ENCODE peak calls at places on chromosomes 13 and 19, in ten cellular contexts. R is esophagus squamous epithelium; N is fibroblast of lung; G is heart left ventricle; F is cardiac muscle cell; K is H1; X is tibial nerve; Y is body of pancreas; V is iPS DF 6.9; Z is CD4-positive, CD25-positive, alpha-beta regulatory T cell. C is an unnamed sample. For H3K36me3, the result is how much of the 10 kb centered on the place peaks cover.

GRCh38 chr19:47239610-47240296 is 8.8 kb upstream of the BBC3 start:
- DNase-seq in R (no peak), Z (peak), G (peak), Y (peak), F (peak), K (peak), X (no peak), V (no peak), N (peak), C (no peak)

GRCh38 chr13:35198821-35199220 is 256.8 kb downstream of the NBEA start:
- DNase-seq in V (no peak), Y (no peak), R (no peak), X (no peak), Z (no peak), F (no peak), N (no peak), G (no peak), K (no peak), C (no peak)

GRCh38 chr19:10104665-10105221 is 1.4 kb upstream of the PPAN start:
- DNase-seq in N (no peak), V (no peak), F (no peak), G (no peak), Z (peak), X (no peak), K (no peak), R (no peak), Y (no peak), C (no peak)

GRCh38 chr13:109010912-109011311 is 381.5 kb downstream of the MYO16 start:
- DNase-seq in R (no peak), F (peak), Z (no peak), N (no peak), G (no peak), V (peak), K (no peak), X (no peak), Y (no peak), C (peak)

GRCh38 chr19:2517881-2518601 is 42.1 kb downstream of the GADD45B start:
- DNase-seq in F (peak), G (no peak), N (no peak), X (no peak), Y (no peak), R (no peak), K (no peak), Z (no peak), V (no peak), C (peak)

GRCh38 chr13:109743706-109744453 is 42.5 kb downstream of the IRS2 start:
- DNase-seq in R (no peak), Y (peak), N (peak), V (no peak), X (no peak), G (no peak), K (no peak), Z (no peak), F (peak), C (no peak)

GRCh38 chr13:34408635-34409034 is 533.4 kb upstream of the NBEA start:
- DNase-seq in F (no peak), Y (no peak), V (no peak), K (no peak), X (no peak), N (no peak), Z (no peak), R (no peak), G (no peak), C (no peak)

GRCh38 chr13:106602178-106602577 is 34.2 kb upstream of the ARGLU1 start:
- DNase-seq in Y (peak), G (no peak), K (no peak), V (no peak), F (no peak), Z (no peak), R (no peak), N (no peak), X (no peak), C (no peak)

GRCh38 chr19:4932711-4933110 is 23.4 kb downstream of the UHRF1 start:
- DNase-seq in X (no peak), K (no peak), G (no peak), Y (no peak), V (no peak), N (no peak), F (no peak), Z (no peak), R (no peak), C (no peak)

GRCh38 chr19:35869327-35870123 is 1.2 kb downstream of the APLP1 start:
- DNase-seq in G (peak), R (no peak), V (peak), Y (peak), X (no peak), K (peak), N (peak), Z (peak), F (peak), C (peak)

GRCh38 chr19:29531458-29532025 is 5.7 kb downstream of the VSTM2B start:
- DNase-seq in R (no peak), Z (no peak), N (no peak), G (peak), X (no peak), Y (no peak), K (no peak), V (no peak), F (no peak), C (peak)

GRCh38 chr19:1941146-1942077 is at the start of gene CSNK1G2:
- DNase-seq in K (no peak), Z (no peak), F (no peak), V (no peak), G (no peak), X (no peak), N (no peak), R (no peak), Y (no peak), C (no peak)

GRCh38 chr13:40469581-40470282 is 196.7 kb downstream of the FOXO1 start:
- DNase-seq in K (no peak), Y (no peak), G (no peak), Z (no peak), F (no peak), N (no peak), V (no peak), X (no peak), R (no peak), C (no peak)

GRCh38 chr13:114132419-114133121 is at the start of gene RASA3:
- DNase-seq in Z (peak), F (peak), G (peak), Y (peak), X (peak), R (no peak), N (peak), V (no peak), K (peak), C (peak)

GRCh38 chr19:47109541-47110375 is 3.8 kb downstream of the ZC3H4 start:
- DNase-seq in K (no peak), X (no peak), R (no peak), G (no peak), Y (no peak), V (no peak), N (peak), Z (peak), F (no peak), C (peak)

GRCh38 chr19:47663435-47663910 is 49.7 kb upstream of the EHD2 start:
- DNase-seq in F (no peak), N (peak), R (no peak), X (no peak), V (no peak), Y (no peak), G (no peak), Z (no peak), K (no peak), C (no peak)

GRCh38 chr19:39971380-39971841 is 446 bp downstream of the PSMC4 start:
- DNase-seq in G (no peak), K (no peak), Y (no peak), N (no peak), V (no peak), F (no peak), X (no peak), R (no peak), Z (peak), C (peak)

GRCh38 chr19:2331601-2332246 is 3.2 kb downstream of the SPPL2B start:
- DNase-seq in F (no peak), K (no peak), Z (no peak), X (no peak), Y (no peak), R (no peak), G (no peak), V (no peak), N (no peak), C (no peak)

GRCh38 chr19:932647-933552 is 7.1 kb downstream of the ARID3A start:
- DNase-seq in Y (peak), F (peak), G (peak), Z (no peak), V (no peak), X (peak), N (peak), K (peak), R (no peak), C (peak)

GRCh38 chr13:46126552-46127171 is 21.8 kb upstream of the CPB2 start:
- DNase-seq in Y (peak), G (peak), F (peak), Z (peak), V (peak), R (no peak), X (peak), K (peak), N (peak), C (peak)

GRCh38 chr19:5691930-5692784 is 2.1 kb downstream of the RPL36 start:
- DNase-seq in X (no peak), Y (no peak), N (no peak), Z (no peak), F (no peak), K (no peak), G (no peak), V (no peak), R (no peak), C (no peak)

GRCh38 chr13:27962128-27962841 is 6.8 kb downstream of the CDX2 start:
- DNase-seq in K (peak), Z (no peak), Y (no peak), N (no peak), V (no peak), F (no peak), R (no peak), X (no peak), G (no peak), C (no peak)

GRCh38 chr13:100646030-100646673 is 28.4 kb downstream of the TMTC4 start:
- DNase-seq in F (peak), Z (no peak), G (no peak), K (no peak), V (no peak), Y (no peak), X (no peak), N (peak), R (no peak), C (no peak)

GRCh38 chr13:99362362-99362761 is 55.2 kb upstream of the GPR183 start:
- DNase-seq in F (no peak), K (no peak), Y (no peak), V (no peak), N (no peak), G (no peak), X (no peak), Z (no peak), R (no peak), C (no peak)

GRCh38 chr13:24074687-24075086 is 85.8 kb upstream of the SPATA13 start:
- DNase-seq in X (no peak), F (no peak), K (no peak), Y (peak), N (no peak), V (no peak), G (no peak), R (no peak), Z (no peak), C (no peak)

GRCh38 chr19:39858541-39858940 is 12.4 kb upstream of the FBL start:
- DNase-seq in X (no peak), Z (no peak), F (peak), N (no peak), R (no peak), Y (no peak), G (peak), K (no peak), V (no peak), C (no peak)

GRCh38 chr13:92941167-92941566 is 285.4 kb upstream of the GPC6 start:
- DNase-seq in V (no peak), G (no peak), X (no peak), Y (no peak), K (no peak), Z (no peak), N (no peak), R (no peak), F (no peak), C (no peak)

GRCh38 chr13:22198656-22199217 is 527.9 kb downstream of the FGF9 start:
- DNase-seq in Y (peak), K (no peak), N (peak), X (no peak), Z (no peak), F (no peak), R (no peak), G (no peak), V (no peak), C (no peak)

GRCh38 chr13:34911159-34911558 is 30.9 kb upstream of the NBEA start:
- DNase-seq in K (no peak), G (no peak), N (no peak), R (no peak), V (no peak), Y (no peak), F (no peak), Z (no peak), X (no peak), C (no peak)

GRCh38 chr13:110644892-110645521 is 29.7 kb downstream of the NAXD start:
- DNase-seq in R (no peak), N (peak), Y (peak), X (no peak), K (peak), G (peak), V (peak), F (peak), Z (peak), C (peak)

GRCh38 chr13:43114504-43114903 is 91.1 kb downstream of the DNAJC15 start:
- DNase-seq in G (no peak), N (no peak), K (no peak), X (no peak), Z (no peak), Y (no peak), R (no peak), F (no peak), V (no peak), C (no peak)

GRCh38 chr13:29801737-29802305 is 48.6 kb downstream of the UBL3 start:
- DNase-seq in R (no peak), V (no peak), X (no peak), Y (no peak), F (no peak), G (no peak), Z (no peak), N (peak), K (no peak), C (no peak)

DNA sequence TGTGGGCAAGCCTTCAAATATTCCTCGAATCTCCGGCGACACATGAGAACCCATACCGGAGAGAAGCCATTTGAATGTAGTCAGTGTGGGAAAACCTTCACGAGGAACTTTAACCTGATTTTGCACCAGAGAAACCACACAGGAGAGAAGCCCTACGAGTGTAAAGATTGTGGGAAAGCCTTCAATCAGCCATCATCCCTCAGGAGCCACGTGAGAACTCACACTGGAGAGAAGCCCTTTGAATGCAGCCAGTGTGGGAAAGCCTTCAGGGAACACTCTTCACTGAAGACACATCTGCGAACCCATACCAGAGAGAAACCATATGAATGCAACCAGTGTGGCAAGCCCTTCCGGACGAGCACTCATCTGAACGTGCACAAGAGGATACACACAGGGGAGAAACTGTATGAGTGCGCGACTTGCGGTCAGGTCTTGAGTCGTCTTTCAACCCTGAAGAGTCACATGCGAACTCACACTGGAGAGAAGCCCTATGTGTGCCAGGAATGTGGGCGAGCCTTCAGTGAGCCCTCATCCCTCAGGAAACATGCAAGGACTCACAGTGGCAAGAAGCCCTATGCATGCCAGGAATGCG is 28.8 kb downstream of the ZNF333 start:
- DNase-seq in Z (no peak), G (no peak), Y (no peak), F (no peak), X (no peak), V (no peak), N (peak), R (no peak), K (no peak), C (no peak)
- H3K36me3 ChIP-seq in Z (half or more), G (half or more), Y (under half), F (under half), X (under half), V (under half), N (under half), R (under half), K (under half), C (under half)

GRCh38 chr19:15374796-15375440 is 4.7 kb downstream of the AKAP8 start:
- DNase-seq in F (no peak), Y (peak), R (no peak), X (no peak), Z (no peak), N (no peak), G (peak), K (no peak), V (no peak), C (no peak)
- H3K36me3 ChIP-seq in F (under half), Y (under half), R (under half), X (under half), Z (under half), N (under half), G (under half), K (under half), V (under half), C (half or more)

GRCh38 chr19:17325133-17325532 is 9.5 kb downstream of the ANO8 start:
- DNase-seq in Z (no peak), F (no peak), N (no peak), Y (no peak), X (no peak), G (no peak), R (no peak), V (no peak), K (no peak), C (no peak)
- H3K36me3 ChIP-seq in Z (under half), F (under half), N (under half), Y (under half), X (under half), G (under half), R (under half), V (under half), K (under half), C (under half)

GRCh38 chr19:41332468-41332867 is 21.3 kb downstream of the TGFB1 start:
- DNase-seq in Y (no peak), F (no peak), N (no peak), K (no peak), Z (no peak), G (no peak), R (no peak), V (no peak), X (no peak), C (no peak)
- H3K36me3 ChIP-seq in Y (under half), F (under half), N (under half), K (under half), Z (half or more), G (under half), R (under half), V (under half), X (under half), C (half or more)

GRCh38 chr19:13920940-13921744 is 15.1 kb downstream of the CC2D1A start:
- DNase-seq in V (no peak), K (peak), N (peak), G (no peak), Y (peak), R (no peak), Z (no peak), F (no peak), X (peak), C (no peak)

GRCh38 chr19:13923194-13923987 is 14.8 kb downstream of the PODNL1 start:
- DNase-seq in Z (no peak), R (no peak), F (no peak), X (no peak), Y (no peak), K (no peak), G (no peak), N (no peak), V (no peak), C (no peak)

GRCh38 chr19:13918726-13919411 is 12.9 kb downstream of the CC2D1A start:
- DNase-seq in Y (no peak), Z (no peak), V (no peak), X (no peak), K (peak), G (no peak), N (no peak), R (no peak), F (no peak), C (no peak)

GRCh38 chr19:13917888-13918406 is 11.9 kb downstream of the CC2D1A start:
- DNase-seq in F (no peak), Z (no peak), G (no peak), Y (no peak), R (no peak), X (no peak), K (no peak), N (no peak), V (no peak), C (no peak)

DNA sequence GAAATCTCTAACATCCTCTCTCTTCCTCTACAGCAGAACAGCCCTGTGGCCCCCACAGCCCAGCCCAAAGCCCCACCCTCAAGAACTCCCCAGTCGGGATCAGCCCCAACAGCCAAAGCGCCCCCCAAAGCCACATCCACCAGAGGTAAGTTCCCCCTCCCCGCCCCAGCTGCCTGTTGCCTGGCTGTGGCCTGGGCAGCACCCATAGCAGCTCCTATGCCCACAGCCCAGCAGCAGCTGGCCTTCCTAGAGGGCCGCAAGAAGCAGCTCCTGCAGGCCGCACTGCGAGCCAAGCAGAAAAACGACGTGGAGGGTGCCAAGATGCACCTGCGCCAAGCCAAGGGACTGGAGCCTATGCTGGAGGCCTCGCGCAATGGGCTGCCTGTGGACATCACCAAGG is 14.5 kb downstream of the CC2D1A start:
- DNase-seq in X (no peak), Z (no peak), F (no peak), R (no peak), N (no peak), Y (no peak), K (no peak), G (no peak), V (no peak), C (no peak)
- H3K36me3 ChIP-seq in X (under half), Z (under half), F (under half), R (under half), N (under half), Y (under half), K (under half), G (half or more), V (under half), C (under half)

DNA sequence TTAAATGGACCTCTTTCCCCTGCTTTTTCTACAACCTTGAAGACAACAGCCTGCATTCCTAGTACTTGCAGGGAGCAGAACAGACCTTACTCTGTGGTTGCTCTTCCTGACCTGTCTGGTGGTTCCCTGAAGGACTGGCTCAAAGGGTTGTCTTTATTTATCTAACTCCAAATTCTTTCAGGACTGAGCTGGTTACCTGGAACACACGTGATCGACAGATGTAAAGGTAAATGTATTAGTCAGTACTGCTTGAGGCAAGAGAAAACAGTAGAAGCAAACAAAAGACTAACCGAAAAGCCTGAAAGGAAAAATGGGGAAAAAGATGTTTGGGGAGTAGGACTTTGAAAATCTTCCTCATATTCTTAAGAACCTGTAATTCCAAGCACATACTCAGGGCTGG is 17.9 kb downstream of the ZNF558 start:
- DNase-seq in Z (no peak), R (no peak), K (no peak), Y (no peak), N (no peak), X (no peak), G (no peak), F (no peak), V (no peak), C (no peak)
- H3K36me3 ChIP-seq in Z (half or more), R (under half), K (half or more), Y (half or more), N (under half), X (under half), G (half or more), F (under half), V (under half), C (under half)

DNA sequence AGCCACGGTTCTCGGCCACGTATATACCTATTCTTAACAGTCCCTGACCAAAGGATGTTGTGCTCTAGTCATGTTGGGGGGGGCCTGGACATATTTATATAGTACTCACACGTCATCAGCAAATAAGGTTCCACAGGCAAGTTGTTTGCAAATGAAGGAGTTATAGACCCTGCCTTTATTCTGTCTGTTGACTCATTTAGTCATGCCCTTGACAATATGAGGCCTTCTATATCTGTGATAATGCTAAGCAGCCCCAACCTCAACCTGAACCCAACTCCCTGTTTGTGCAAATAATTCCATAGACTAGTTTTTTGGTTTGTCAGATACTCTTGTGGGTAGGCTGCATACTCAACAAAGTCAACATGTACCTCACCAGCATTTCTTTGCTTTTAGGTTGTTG is 8.9 kb downstream of the ZNF586 start:
- DNase-seq in N (no peak), V (no peak), R (no peak), F (no peak), K (no peak), Z (no peak), X (no peak), G (no peak), Y (no peak), C (no peak)
- H3K36me3 ChIP-seq in N (under half), V (under half), R (under half), F (under half), K (under half), Z (half or more), X (under half), G (half or more), Y (under half), C (under half)

GRCh38 chr19:42228640-42229039 is 8.5 kb downstream of the ZNF526 start:
- DNase-seq in Z (no peak), N (no peak), R (no peak), F (no peak), V (no peak), Y (no peak), G (no peak), X (no peak), K (no peak), C (peak)
- H3K36me3 ChIP-seq in Z (half or more), N (half or more), R (under half), F (under half), V (under half), Y (under half), G (half or more), X (under half), K (half or more), C (half or more)